ENCODE peak calls at places on chromosomes 4 and X, in five cellular contexts. D, X, S, K and H are unnamed samples.

GRCh38 chr4:8908206-8908893 is 36.7 kb upstream of the HMX1 start:
- DNase-seq in K (no peak), D (peak), X (no peak), S (no peak), H (no peak)

GRCh38 chr4:145061325-145061920 is 36.6 kb downstream of the ANAPC10 start:
- DNase-seq in K (peak), X (peak), S (peak), D (no peak), H (peak)

GRCh38 chr4:101068115-101068514 is 279.2 kb downstream of the PPP3CA start:
- DNase-seq in S (no peak), D (no peak), K (no peak), X (no peak), H (no peak)

GRCh38 chrX:13498220-13498619 is 71.2 kb upstream of the EGFL6 start:
- DNase-seq in D (no peak), K (no peak), S (no peak), X (no peak), H (no peak)

GRCh38 chrX:44343412-44343942 is at the start of gene EFHC2:
- DNase-seq in S (peak), K (no peak), D (peak), X (peak), H (no peak)

GRCh38 chr4:15131551-15131950 is 129.3 kb downstream of the CPEB2 start:
- DNase-seq in X (no peak), S (no peak), D (no peak), K (no peak), H (no peak)

GRCh38 chrX:129239371-129239770 is 283.9 kb downstream of the SMARCA1 start:
- DNase-seq in D (no peak), K (no peak), X (peak), S (peak), H (no peak)

GRCh38 chr4:120049732-120050494 is 16.7 kb downstream of the MAD2L1 start:
- DNase-seq in S (peak), D (peak), K (peak), X (peak), H (peak)

GRCh38 chr4:122539861-122540465 is 80.9 kb downstream of the IL21 start:
- DNase-seq in S (peak), X (no peak), D (no peak), K (peak), H (peak)

GRCh38 chr4:69860007-69860406 is at the start of gene SULT1E1:
- DNase-seq in X (peak), S (peak), K (peak), D (no peak), H (no peak)

GRCh38 chr4:76802546-76803021 is 95.4 kb downstream of the SOWAHB start:
- DNase-seq in X (peak), K (no peak), S (peak), D (no peak), H (no peak)

GRCh38 chrX:154731881-154732280 is 19.0 kb downstream of the GAB3 start:
- DNase-seq in X (peak), S (no peak), K (no peak), D (no peak), H (no peak)

GRCh38 chr4:68249434-68249833 is 3.9 kb upstream of the TMPRSS11B start:
- DNase-seq in D (no peak), K (peak), S (no peak), X (no peak), H (no peak)

GRCh38 chr4:132333723-132334045 is 815.4 kb upstream of the PCDH10 start:
- DNase-seq in S (peak), K (peak), D (no peak), X (peak), H (peak)

GRCh38 chr4:5553801-5554200 is 154.6 kb downstream of the EVC2 start:
- DNase-seq in X (no peak), D (no peak), K (no peak), S (no peak), H (no peak)

GRCh38 chr4:111959202-111959601 is 186.1 kb upstream of the FAM241A start:
- DNase-seq in X (peak), S (peak), K (peak), D (no peak), H (peak)

GRCh38 chr4:122710434-122711308 is 21.8 kb upstream of the BBS12 start:
- DNase-seq in X (peak), S (peak), K (no peak), D (no peak), H (no peak)

GRCh38 chr4:61817071-61817470 is 616.9 kb downstream of the ADGRL3 start:
- DNase-seq in S (no peak), K (no peak), X (no peak), D (no peak), H (no peak)

GRCh38 chr4:183241771-183242170 is 78.3 kb downstream of the CLDN22 start:
- DNase-seq in K (no peak), S (peak), D (no peak), X (peak), H (no peak)

GRCh38 chrX:25124391-25124790 is 108.6 kb upstream of the ARX start:
- DNase-seq in K (no peak), D (no peak), S (no peak), X (no peak), H (no peak)

GRCh38 chr4:86286729-86287128 is 73.1 kb downstream of the MAPK10 start:
- DNase-seq in K (peak), S (peak), D (no peak), X (no peak), H (no peak)

GRCh38 chr4:140094701-140095420 is 59.1 kb downstream of the MAML3 start:
- DNase-seq in D (peak), X (no peak), K (peak), S (peak), H (no peak)

GRCh38 chr4:29278580-29278979 is 1441.6 kb upstream of the PCDH7 start:
- DNase-seq in K (peak), D (no peak), S (peak), X (peak), H (peak)

GRCh38 chr4:8699479-8700145 is 107.0 kb downstream of the CPZ start:
- DNase-seq in D (no peak), K (no peak), S (no peak), X (no peak), H (no peak)

GRCh38 chr4:181770971-181771370 is 472.2 kb upstream of the TENM3 start:
- DNase-seq in K (peak), S (peak), X (no peak), D (no peak), H (no peak)

GRCh38 chrX:16487620-16488380 is 162.2 kb upstream of the S100G start:
- DNase-seq in X (no peak), D (no peak), K (peak), S (peak), H (no peak)

GRCh38 chrX:110156167-110156754 is 153.3 kb downstream of the TMEM164 start:
- DNase-seq in D (no peak), S (no peak), X (no peak), K (no peak), H (peak)

GRCh38 chr4:181350578-181351420 is 892.4 kb upstream of the TENM3 start:
- DNase-seq in K (no peak), D (no peak), X (no peak), S (no peak), H (no peak)

GRCh38 chrX:73337366-73337765 is 109.5 kb upstream of the CDX4 start:
- DNase-seq in S (no peak), X (no peak), K (no peak), D (no peak), H (no peak)

DNA sequence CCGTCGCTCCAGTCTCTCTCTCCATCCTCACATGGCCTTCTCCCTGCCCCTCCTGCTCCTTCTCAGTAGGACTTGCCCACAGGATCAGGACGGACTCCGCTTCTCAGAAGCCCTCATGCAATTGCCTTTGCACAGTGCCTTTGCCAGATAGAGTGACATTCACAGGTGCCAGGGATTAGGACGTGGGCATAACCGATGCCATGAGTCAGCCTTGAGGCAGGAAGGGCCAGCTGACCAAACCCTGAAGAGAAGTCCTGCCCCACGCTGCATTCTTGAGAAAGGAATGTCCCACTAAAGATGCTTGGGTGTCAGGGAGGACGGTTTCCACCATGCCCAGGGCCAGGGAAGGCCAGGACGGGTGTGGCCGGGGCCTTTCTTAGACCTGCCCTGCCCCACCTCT is 6.6 kb upstream of the GRPEL1 start:
- DNase-seq in K (peak), X (no peak), S (peak), D (no peak), H (no peak)
- TF ChIP-seq CTCF in K (no peak), X (no peak), S (no peak), D (no peak), H (no peak)

GRCh38 chr4:41748074-41748787 is at the start of gene PHOX2B:
- DNase-seq in X (no peak), D (no peak), K (no peak), S (no peak), H (no peak)
- H3K4me3 ChIP-seq in X (no peak), D (no peak), K (no peak), S (no peak), H (no peak)

DNA sequence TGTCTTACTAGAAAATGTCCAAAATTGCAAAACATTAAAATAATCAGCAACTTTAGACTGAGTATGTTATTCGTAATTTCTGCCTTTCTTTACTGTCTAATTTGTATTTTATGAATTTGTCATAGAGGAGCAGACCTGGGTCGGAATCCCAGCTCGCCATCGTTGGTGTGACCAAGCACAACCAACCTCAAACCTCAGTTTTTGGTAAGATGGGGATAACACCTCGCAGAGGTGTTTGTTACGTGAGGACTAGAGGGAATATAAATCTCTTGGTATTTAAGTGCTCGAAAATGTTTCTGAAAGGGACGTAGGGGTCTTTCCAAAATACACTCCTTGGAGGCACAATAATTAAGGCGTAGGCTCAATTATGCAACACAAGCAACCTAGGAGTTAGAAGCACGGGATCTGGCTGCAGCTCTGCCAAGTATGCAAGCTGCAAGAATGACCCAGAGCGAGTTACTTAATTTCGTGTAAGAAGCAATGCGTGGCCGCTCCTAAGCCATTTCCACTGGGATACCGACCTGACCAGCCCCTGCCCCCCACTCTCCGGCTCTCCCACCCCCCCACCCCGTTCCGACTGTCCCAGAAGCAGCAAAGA is 602 bp downstream of the ADH5 start:
- DNase-seq in K (peak), X (peak), S (peak), D (peak), H (peak)
- TF ChIP-seq CTCF in K (no peak), X (no peak), S (no peak), D (no peak), H (no peak)

DNA sequence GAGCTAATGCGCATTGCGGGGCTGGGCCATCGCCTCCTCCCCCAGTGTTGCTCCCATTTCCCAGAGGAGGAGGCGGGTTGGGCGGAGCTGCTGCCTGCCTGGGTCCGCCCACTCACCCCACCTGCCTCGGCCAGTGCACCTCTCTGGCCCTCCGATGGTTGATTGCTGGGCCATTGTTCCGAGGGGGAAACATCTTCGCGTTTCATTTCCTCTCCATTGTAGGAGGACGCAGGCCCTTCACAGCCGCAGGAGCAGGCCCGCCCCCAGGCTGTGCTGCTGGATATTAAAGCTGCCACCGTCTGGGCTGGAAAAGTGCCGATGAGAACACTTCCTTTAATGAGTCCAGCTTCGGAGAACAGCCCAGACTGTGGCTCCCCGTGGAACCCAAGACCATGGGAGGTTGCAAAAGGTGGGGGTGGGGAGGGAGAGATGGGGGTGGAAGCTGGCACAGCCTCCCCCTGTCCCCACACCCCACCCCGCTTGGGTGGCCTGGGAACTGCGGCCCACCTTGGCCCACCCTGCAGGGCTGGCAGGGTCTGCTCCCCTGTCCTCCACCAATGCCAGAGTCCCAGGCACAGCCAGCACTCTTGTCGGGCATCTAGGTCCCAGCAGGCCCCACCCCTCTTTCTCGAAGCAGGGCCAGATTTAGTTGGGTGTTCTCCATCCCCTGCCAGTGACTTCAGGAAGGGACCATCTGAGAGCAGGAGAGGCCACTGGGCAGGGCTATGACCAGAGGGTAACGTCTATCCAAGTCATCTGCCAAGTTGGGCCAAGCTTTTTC is 96.6 kb downstream of the ADRA2C start:
- DNase-seq in X (no peak), D (no peak), K (no peak), S (no peak), H (no peak)
- H3K4me3 ChIP-seq in X (no peak), D (no peak), K (no peak), S (no peak), H (no peak)

GRCh38 chr4:151931563-151931962 is 170.8 kb upstream of the GATB start:
- DNase-seq in S (no peak), D (no peak), K (no peak), X (no peak), H (no peak)

GRCh38 chr4:151934766-151935165 is 174.0 kb upstream of the GATB start:
- DNase-seq in K (no peak), S (peak), X (no peak), D (no peak), H (peak)

GRCh38 chr4:151935411-151935810 is 174.6 kb upstream of the GATB start:
- DNase-seq in D (no peak), X (no peak), K (no peak), S (no peak), H (no peak)

GRCh38 chr4:151930372-151930771 is 169.6 kb upstream of the GATB start:
- DNase-seq in D (no peak), S (no peak), K (no peak), X (no peak), H (no peak)

DNA sequence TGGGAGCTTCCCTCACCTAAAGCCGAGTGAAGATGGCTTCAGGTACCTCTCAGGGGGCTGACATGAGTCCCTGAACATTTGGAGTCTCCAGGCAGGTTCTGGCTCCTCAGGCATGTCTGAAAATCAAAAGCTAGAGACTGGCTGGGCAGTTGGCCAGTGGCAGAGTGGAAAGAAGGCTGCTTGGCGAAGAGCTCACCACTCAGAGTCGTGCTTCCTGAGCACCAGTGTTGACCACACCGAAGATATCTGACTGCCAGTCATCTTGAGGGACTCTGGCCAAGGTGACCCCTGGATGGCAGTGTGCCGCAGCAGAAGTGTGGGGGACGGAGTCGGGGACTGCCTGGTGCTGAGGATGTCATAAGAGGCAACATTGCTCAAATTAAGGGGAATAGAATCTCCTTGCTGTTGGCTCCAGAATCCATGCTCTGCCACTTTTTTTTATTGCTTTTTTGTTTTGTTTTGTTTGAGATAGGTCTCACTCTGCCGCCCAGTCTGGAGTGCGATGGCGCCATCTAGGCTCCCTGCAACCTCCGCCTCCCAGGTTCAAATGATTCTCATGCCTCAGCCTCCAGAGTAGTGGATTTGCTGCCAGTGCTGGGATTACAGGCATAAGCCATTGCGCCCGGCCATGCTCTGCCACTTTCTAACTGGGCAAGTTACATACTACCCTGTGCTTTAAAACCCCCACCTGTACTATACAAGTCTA is 172.5 kb upstream of the GATB start:
- DNase-seq in K (no peak), X (no peak), S (peak), D (no peak), H (no peak)
- TF ChIP-seq CTCF in K (no peak), X (no peak), S (no peak), D (no peak), H (no peak)

GRCh38 chr4:105896461-105896939 is 1.2 kb downstream of the NPNT start:
- DNase-seq in X (no peak), S (no peak), K (no peak), D (no peak), H (no peak)
- H3K4me3 ChIP-seq in X (peak), S (no peak), K (peak), D (peak), H (peak)

GRCh38 chrX:5233830-5234229 is 994.8 kb downstream of the NLGN4X start:
- DNase-seq in K (no peak), X (no peak), S (no peak), D (no peak), H (no peak)

GRCh38 chrX:5236749-5237148 is 991.9 kb downstream of the NLGN4X start:
- DNase-seq in D (no peak), S (no peak), X (no peak), K (no peak), H (no peak)

DNA sequence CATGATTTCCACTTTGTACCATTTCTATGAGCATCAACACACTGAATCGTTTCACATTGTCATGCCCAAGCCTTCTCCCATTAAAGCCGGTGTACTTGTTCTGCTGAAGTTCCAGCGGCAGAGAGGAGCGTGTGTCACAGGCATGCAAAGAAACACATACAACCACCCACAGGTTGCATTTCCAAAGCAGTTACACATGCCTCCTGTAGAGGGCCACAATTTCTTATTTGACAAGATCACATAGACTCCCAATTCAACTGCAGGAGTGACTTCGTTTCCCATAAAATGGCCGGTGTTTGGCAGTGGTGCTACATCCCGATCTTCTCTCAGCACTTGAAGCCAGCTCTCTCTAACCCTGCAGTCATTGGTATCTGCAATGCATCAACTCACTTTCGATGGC is 992.6 kb downstream of the NLGN4X start:
- DNase-seq in D (no peak), K (peak), S (no peak), X (no peak), H (no peak)
- TF ChIP-seq CTCF in D (no peak), K (no peak), S (no peak), X (no peak), H (no peak)

GRCh38 chr4:26105815-26106699 is 192.0 kb downstream of the SMIM20 start:
- DNase-seq in X (peak), K (peak), S (peak), D (no peak), H (peak)
- H3K4me3 ChIP-seq in X (no peak), K (no peak), S (no peak), D (no peak), H (no peak)

GRCh38 chr4:108825737-108826136 is 62.9 kb upstream of the ETNPPL start:
- DNase-seq in K (no peak), D (no peak), X (no peak), S (no peak), H (no peak)

DNA sequence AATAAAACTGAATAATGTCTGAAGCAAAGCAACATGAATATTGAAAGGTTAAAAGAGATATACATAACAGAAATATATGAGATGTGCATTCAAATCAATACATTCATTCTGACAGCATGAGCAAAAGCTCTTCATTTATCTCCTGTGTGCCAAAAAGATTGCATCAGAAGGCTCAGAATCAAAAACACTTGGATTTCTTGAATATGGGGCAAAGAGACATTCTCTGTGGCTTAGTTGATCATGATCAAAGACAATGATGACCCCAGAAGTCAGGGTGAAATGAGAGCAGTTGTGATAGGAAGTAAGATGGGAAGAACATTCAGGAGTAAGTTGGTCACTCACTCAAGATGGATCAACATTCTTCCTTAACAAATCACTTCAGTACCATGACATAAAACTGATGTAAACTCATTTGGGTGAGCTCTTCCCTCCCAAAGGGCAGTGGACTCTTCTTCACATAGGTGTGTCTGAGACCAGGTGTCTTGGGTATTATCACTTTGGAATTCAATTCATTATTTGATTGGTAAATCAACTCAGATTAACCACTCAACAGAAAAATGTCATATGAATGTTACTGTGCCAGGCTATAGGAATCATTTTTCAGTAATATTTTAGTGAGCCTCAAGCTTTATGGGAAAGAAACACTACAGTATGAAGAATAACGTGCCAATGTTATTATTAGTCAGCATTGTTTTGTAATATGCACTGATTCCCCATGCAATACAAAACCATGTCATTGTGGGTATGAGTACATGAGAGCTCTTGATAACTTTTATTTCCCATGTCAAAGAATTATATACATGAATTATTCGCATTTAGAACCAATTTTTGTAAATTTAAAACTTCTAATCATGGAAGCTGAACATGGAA is 58.4 kb upstream of the ETNPPL start:
- DNase-seq in D (no peak), S (no peak), X (peak), K (peak), H (peak)
- TF ChIP-seq CTCF in D (no peak), S (no peak), X (no peak), K (no peak), H (no peak)